ENCODE peak calls at places on chromosomes 2 and 18, in ten cellular contexts. V is foreskin keratinocyte, H is cardiac muscle cell, F is Calu3, I is osteoblast, U is stomach, C is body of pancreas, A is foreskin fibroblast, P is gastrocnemius medialis, G is cardiac fibroblast. Q is an unnamed sample.
A peak's percentile ranks its signal among the peaks of the same experiment; 100 is the strongest.

GRCh38 chr2:48434101-48434500 is 95.9 kb upstream of the STON1 start:
- DNase-seq in V (no peak), H (no peak), F (no peak), I (no peak), U (no peak), C (no peak), A (no peak), P (no peak), G (no peak), Q (no peak)

GRCh38 chr2:9336534-9337354 is 86.6 kb downstream of the ITGB1BP1 start:
- DNase-seq in V (peak; percentile 71), H (peak; percentile 40), F (peak; percentile 75), I (peak; percentile 95), U (peak; percentile 77), C (peak; percentile 64), A (peak; percentile 98), P (no peak), G (peak; percentile 93), Q (no peak)

GRCh38 chr2:170714156-170715061 is 728 bp upstream of the SP5 start:
- DNase-seq in V (no peak), H (peak; percentile 57), F (peak; percentile 51), I (peak; percentile 87), U (peak; percentile 78), C (peak; percentile 66), A (peak; percentile 33), P (no peak), G (no peak), Q (peak; percentile 17)

GRCh38 chr18:43587538-43588153 is 310.4 kb upstream of the SYT4 start:
- DNase-seq in V (peak; percentile 18), H (peak; percentile 58), F (peak; percentile 7), I (peak; percentile 74), U (no peak), C (peak; percentile 36), A (peak; percentile 63), P (no peak), G (peak; percentile 68), Q (no peak)

GRCh38 chr2:16122556-16122955 is 182.2 kb downstream of the MYCN start:
- DNase-seq in V (no peak), H (no peak), F (no peak), I (no peak), U (no peak), C (no peak), A (no peak), P (no peak), G (no peak), Q (no peak)

GRCh38 chr2:197209742-197210408 is 100.7 kb downstream of the ANKRD44 start:
- DNase-seq in V (no peak), H (no peak), F (peak; percentile 62), I (no peak), U (no peak), C (no peak), A (no peak), P (no peak), G (no peak), Q (no peak)

GRCh38 chr2:71469403-71470398 is 16.3 kb downstream of the DYSF start:
- DNase-seq in V (no peak), H (no peak), F (no peak), I (no peak), U (no peak), C (no peak), A (no peak), P (peak; percentile 69), G (no peak), Q (no peak)

GRCh38 chr2:8663997-8664396 is 17.9 kb upstream of the ID2 start:
- DNase-seq in V (no peak), H (no peak), F (no peak), I (no peak), U (no peak), C (no peak), A (no peak), P (no peak), G (no peak), Q (no peak)

GRCh38 chr2:193141-193552 is 70.7 kb downstream of the SH3YL1 start:
- DNase-seq in V (peak; percentile 93), H (no peak), F (no peak), I (no peak), U (no peak), C (no peak), A (peak; percentile 20), P (no peak), G (no peak), Q (no peak)

GRCh38 chr2:35986871-35987270 is 368.7 kb upstream of the CRIM1 start:
- DNase-seq in V (no peak), H (no peak), F (no peak), I (no peak), U (no peak), C (no peak), A (no peak), P (no peak), G (no peak), Q (no peak)
- TF ChIP-seq CTCF in V (no peak), H (no peak), F (no peak), I (no peak), U (no peak), C (no peak), A (no peak), P (no peak), G (no peak), Q (no peak)

GRCh38 chr2:108594132-108594981 is 60.1 kb downstream of the LIMS1 start:
- DNase-seq in V (peak; percentile 94), H (no peak), F (peak; percentile 48), I (no peak), U (no peak), C (peak; percentile 30), A (peak; percentile 87), P (no peak), G (peak; percentile 79), Q (no peak)
- TF ChIP-seq CTCF in V (no peak), H (no peak), F (no peak), I (no peak), U (no peak), C (no peak), A (peak; percentile 0), P (no peak), G (no peak), Q (no peak)

DNA sequence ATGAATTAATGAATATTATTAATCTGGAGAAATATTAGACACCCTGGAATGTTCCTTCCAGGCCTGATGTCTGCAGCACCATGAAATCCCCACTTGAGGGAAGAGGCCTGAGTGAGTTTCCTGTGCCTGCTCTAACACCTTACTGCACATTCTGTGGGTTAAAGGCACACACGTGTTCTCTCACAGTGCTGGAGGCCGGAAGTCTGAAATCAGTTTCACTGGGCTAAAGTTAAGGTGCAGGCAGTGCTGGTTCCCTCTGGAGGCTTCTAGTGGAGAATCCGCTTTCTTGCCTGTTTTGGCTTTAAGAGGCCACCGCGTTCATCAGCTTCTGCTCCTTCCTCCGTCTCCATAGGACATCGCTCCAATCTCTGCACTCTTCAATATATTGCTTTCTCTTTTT is 48.7 kb downstream of the ACKR3 start:
- DNase-seq in V (no peak), H (no peak), F (no peak), I (no peak), U (no peak), C (no peak), A (no peak), P (no peak), G (no peak), Q (no peak)
- TF ChIP-seq CTCF in V (no peak), H (no peak), F (no peak), I (no peak), U (no peak), C (no peak), A (no peak), P (no peak), G (no peak), Q (no peak)

GRCh38 chr2:177673602-177674595 is 281.3 kb downstream of the AGPS start:
- DNase-seq in V (no peak), H (no peak), F (no peak), I (no peak), U (no peak), C (no peak), A (no peak), P (no peak), G (no peak), Q (no peak)
- TF ChIP-seq CTCF in V (peak; percentile 39), H (no peak), F (peak; percentile 16), I (peak; percentile 22), U (no peak), C (no peak), A (peak; percentile 11), P (no peak), G (peak; percentile 7), Q (no peak)

Q was measured in left ventricle myocardium inferior.